ENCODE peak calls at places on chromosomes 5 and 9, in ten cellular contexts. T is lung; J is colonic mucosa; V is naive thymus-derived CD4-positive, alpha-beta T cell; X is SK-N-SH; Q is CD8-positive, alpha-beta memory T cell; Y is stomach; M is lower lobe of right lung; I is gastrocnemius medialis; K is psoas muscle. N is an unnamed sample.

GRCh38 chr5:11387382-11387781 is 516.9 kb downstream of the CTNND2 start:
- DNase-seq in Q (no peak), M (no peak), I (no peak), J (no peak), Y (no peak), K (no peak), T (no peak), X (no peak), V (no peak), N (no peak)

GRCh38 chr5:126878085-126878484 is 101.1 kb downstream of the LMNB1 start:
- DNase-seq in K (no peak), X (no peak), V (no peak), J (no peak), I (no peak), Q (no peak), M (no peak), Y (no peak), T (no peak), N (no peak)

GRCh38 chr9:94056442-94056974 is 27.8 kb upstream of the PTPDC1 start:
- DNase-seq in K (no peak), M (no peak), T (no peak), V (no peak), J (no peak), I (no peak), Q (no peak), X (no peak), Y (no peak), N (no peak)

GRCh38 chr5:104513621-104514020 is 951.0 kb upstream of the NUDT12 start:
- DNase-seq in J (no peak), K (no peak), I (no peak), X (no peak), Y (no peak), Q (no peak), V (no peak), T (no peak), M (no peak), N (no peak)

GRCh38 chr5:148962200-148962550 is 100.7 kb downstream of the SH3TC2 start:
- DNase-seq in J (no peak), Y (no peak), I (no peak), M (no peak), X (no peak), T (no peak), K (no peak), Q (no peak), V (no peak), N (no peak)

GRCh38 chr5:16626696-16627264 is 10.0 kb upstream of the RETREG1 start:
- DNase-seq in J (no peak), K (no peak), Y (no peak), M (no peak), Q (no peak), X (no peak), T (no peak), V (no peak), I (no peak), N (no peak)

GRCh38 chr5:80238078-80238477 is 17.8 kb downstream of the SERINC5 start:
- DNase-seq in K (no peak), Q (no peak), T (no peak), I (no peak), J (no peak), X (no peak), M (no peak), Y (no peak), V (no peak), N (no peak)

GRCh38 chr9:124852829-124853531 is at the start of gene WDR38:
- DNase-seq in X (peak; percentile 96), Y (peak; percentile 78), K (peak; percentile 92), Q (peak; percentile 91), J (peak; percentile 64), M (peak; percentile 85), I (peak; percentile 88), V (peak; percentile 86), T (peak; percentile 58), N (peak; percentile 78)

GRCh38 chr5:88193896-88194295 is 74.7 kb downstream of the TMEM161B start:
- DNase-seq in K (no peak), Y (no peak), I (no peak), V (no peak), T (no peak), Q (no peak), J (no peak), M (no peak), X (no peak), N (no peak)

GRCh38 chr9:11356101-11356500 is 743.3 kb upstream of the PTPRD start:
- DNase-seq in K (no peak), Q (no peak), T (no peak), X (no peak), V (no peak), Y (no peak), J (no peak), I (no peak), M (no peak), N (no peak)

DNA sequence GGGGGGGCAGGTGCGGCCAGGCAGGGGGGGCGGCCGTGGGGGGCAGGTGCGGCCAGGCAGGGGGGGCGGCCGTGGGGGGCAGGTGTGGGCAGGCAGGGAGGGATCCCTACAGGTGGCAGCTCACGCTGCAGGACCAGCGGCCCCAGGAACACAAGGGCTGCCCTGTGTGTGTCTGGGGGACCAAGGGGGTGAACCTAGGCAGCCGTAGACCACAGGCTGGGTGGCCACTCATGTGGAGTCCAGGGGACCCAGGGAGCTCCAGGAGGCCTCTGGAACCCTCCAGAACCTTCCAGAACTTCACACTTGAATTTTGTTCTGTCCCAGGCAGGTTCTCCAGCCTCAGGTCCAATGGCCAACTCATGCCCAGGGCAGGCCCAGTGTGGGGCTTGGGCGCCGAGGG is 51.6 kb upstream of the EGFL7 start:
- DNase-seq in J (no peak), X (no peak), I (no peak), Q (no peak), T (no peak), V (no peak), M (no peak), K (no peak), Y (no peak), N (no peak)
- H3K4me1 ChIP-seq in J (peaks cover 15% of the 10 kb centered on the region), X (peaks cover 11% of the 10 kb centered on the region), I (no peaks in the 10 kb centered on the region), Q (no peaks in the 10 kb centered on the region), T (peaks cover 16% of the 10 kb centered on the region), V (no peaks in the 10 kb centered on the region), M (peaks cover 39% of the 10 kb centered on the region), K (peaks cover 4% of the 10 kb centered on the region), Y (peaks cover 51% of the 10 kb centered on the region), N (no peaks in the 10 kb centered on the region)

GRCh38 chr5:6182271-6182815 is 196.0 kb downstream of the MED10 start:
- DNase-seq in X (no peak), Q (no peak), I (no peak), V (no peak), M (no peak), Y (no peak), J (no peak), K (no peak), T (no peak), N (no peak)

GRCh38 chr5:6181871-6182270 is 196.5 kb downstream of the MED10 start:
- DNase-seq in Y (no peak), X (no peak), I (no peak), K (no peak), T (no peak), M (no peak), Q (no peak), V (no peak), J (no peak), N (no peak)

GRCh38 chr5:6183391-6184390 is 194.7 kb downstream of the MED10 start:
- DNase-seq in X (no peak), V (no peak), M (no peak), J (no peak), Y (no peak), I (no peak), K (no peak), Q (no peak), T (no peak), N (no peak)

GRCh38 chr5:6185574-6185973 is 192.8 kb downstream of the MED10 start:
- DNase-seq in X (no peak), Q (no peak), M (no peak), K (no peak), Y (no peak), V (no peak), I (no peak), J (no peak), T (no peak), N (no peak)

GRCh38 chr5:6184481-6184880 is 193.9 kb downstream of the MED10 start:
- DNase-seq in T (no peak), Y (no peak), K (no peak), X (no peak), I (no peak), J (no peak), V (no peak), Q (no peak), M (no peak), N (no peak)
- H3K9me3 ChIP-seq in T (no peaks in the 10 kb centered on the region), Y (no peaks in the 10 kb centered on the region), K (no peaks in the 10 kb centered on the region), X (no peaks in the 10 kb centered on the region), I (no peaks in the 10 kb centered on the region), J (no peaks in the 10 kb centered on the region), V (no peaks in the 10 kb centered on the region), Q (no peaks in the 10 kb centered on the region), M (no peaks in the 10 kb centered on the region), N (no peaks in the 10 kb centered on the region)

GRCh38 chr5:135832263-135832555 is 2.3 kb upstream of the SLC25A48 start:
- DNase-seq in V (peak; percentile 4), J (no peak), Q (no peak), I (no peak), X (no peak), Y (no peak), K (peak; percentile 29), T (no peak), M (no peak), N (no peak)

GRCh38 chr5:135832941-135833340 is 1.5 kb upstream of the SLC25A48 start:
- DNase-seq in V (peak; percentile 3), X (no peak), T (no peak), J (no peak), M (no peak), I (no peak), Y (no peak), K (peak; percentile 44), Q (no peak), N (no peak)

GRCh38 chr5:135833961-135834638 is 363 bp upstream of the SLC25A48 start:
- DNase-seq in J (no peak), M (no peak), Q (no peak), V (peak; percentile 8), X (no peak), Y (no peak), T (no peak), I (no peak), K (peak; percentile 24), N (no peak)

GRCh38 chr5:135834639-135835529 is at the start of gene SLC25A48:
- DNase-seq in Y (peak; percentile 40), K (peak; percentile 82), T (peak; percentile 41), X (peak; percentile 80), Q (no peak), I (no peak), J (peak; percentile 86), V (peak; percentile 29), M (no peak), N (no peak)

DNA sequence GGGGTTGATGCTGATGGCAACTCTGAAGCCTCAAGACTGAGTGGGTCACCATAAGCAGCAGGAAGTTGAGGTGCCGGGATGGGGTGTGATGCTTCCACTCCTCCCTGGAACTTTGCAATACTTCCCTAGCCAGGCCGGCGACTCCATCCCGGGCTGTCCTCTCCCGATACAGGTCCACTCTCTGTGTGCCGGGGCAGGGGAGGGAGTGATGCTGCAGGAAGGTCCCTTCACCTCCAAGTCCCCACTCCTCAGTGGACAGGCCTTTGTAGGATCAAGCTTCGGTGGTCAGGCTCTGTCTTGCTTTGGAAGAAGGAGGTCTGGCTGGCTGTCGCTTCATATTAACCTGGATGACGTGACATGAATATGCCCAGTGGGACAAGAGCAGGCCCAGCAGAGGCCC is 942 bp upstream of the SLC25A48 start:
- DNase-seq in I (no peak), K (peak; percentile 30), Y (no peak), V (peak; percentile 13), J (no peak), X (no peak), Q (no peak), T (no peak), M (no peak), N (no peak)
- H3K27me3 ChIP-seq in I (peaks cover 18% of the 10 kb centered on the region), K (no peaks in the 10 kb centered on the region), Y (peaks cover 77% of the 10 kb centered on the region), V (no peaks in the 10 kb centered on the region), J (peaks cover 11% of the 10 kb centered on the region), X (peaks cover 51% of the 10 kb centered on the region), Q (no peaks in the 10 kb centered on the region), T (no peaks in the 10 kb centered on the region), M (peaks cover 58% of the 10 kb centered on the region), N (peaks cover 4% of the 10 kb centered on the region)

GRCh38 chr9:4402501-4402900 is 87.8 kb upstream of the SLC1A1 start:
- DNase-seq in Q (no peak), J (no peak), K (no peak), I (no peak), V (no peak), T (no peak), Y (no peak), X (no peak), M (no peak), N (no peak)
- H3K4me1 ChIP-seq in Q (no peaks in the 10 kb centered on the region), J (no peaks in the 10 kb centered on the region), K (no peaks in the 10 kb centered on the region), I (no peaks in the 10 kb centered on the region), V (no peaks in the 10 kb centered on the region), T (no peaks in the 10 kb centered on the region), Y (no peaks in the 10 kb centered on the region), X (no peaks in the 10 kb centered on the region), M (no peaks in the 10 kb centered on the region), N (no peaks in the 10 kb centered on the region)